ENCODE peak calls at places on chromosome 18, in nine cellular contexts. H is IMR-90, P is keratinocyte, W is mesenchymal stem cell, E is DND-41, I is GM23248, J is OCI-LY7, L is K562, T is hepatocyte. Z is an unnamed sample.
A peak's percentile ranks its signal among the peaks of the same experiment; 100 is the strongest.

GRCh38 chr18:48022531-48023330 is 92.3 kb upstream of the SMAD2 start:
- DNase-seq in J (peak; percentile 52), W (peak; percentile 48), L (peak; percentile 50), P (no peak), H (peak; percentile 49), T (peak; percentile 76), E (peak; percentile 36), I (peak; percentile 76), Z (peak; percentile 93)

GRCh38 chr18:47946889-47947288 is 16.4 kb upstream of the SMAD2 start:
- DNase-seq in H (no peak), W (no peak), E (no peak), J (no peak), P (no peak), I (no peak), L (no peak), T (no peak), Z (no peak)

GRCh38 chr18:61833387-61833786 is 59.4 kb downstream of the RNF152 start:
- DNase-seq in I (no peak), P (no peak), H (peak; percentile 84), W (peak; percentile 89), E (peak; percentile 60), J (no peak), L (no peak), T (no peak), Z (peak; percentile 76)

GRCh38 chr18:35444636-35445035 is 53.1 kb downstream of the INO80C start:
- DNase-seq in H (no peak), E (no peak), W (no peak), P (no peak), T (no peak), I (no peak), J (no peak), L (no peak), Z (no peak)

GRCh38 chr18:56210466-56210865 is 427.9 kb downstream of the TXNL1 start:
- DNase-seq in E (no peak), H (no peak), T (no peak), L (no peak), J (no peak), W (no peak), P (no peak), I (no peak), Z (no peak)

GRCh38 chr18:55195863-55196262 is 236.6 kb upstream of the CCDC68 start:
- DNase-seq in W (no peak), I (no peak), T (no peak), L (no peak), E (no peak), J (no peak), P (no peak), H (no peak), Z (no peak)

GRCh38 chr18:36942264-36942663 is 113.3 kb downstream of the KIAA1328 start:
- DNase-seq in L (peak; percentile 56), J (peak; percentile 16), I (peak; percentile 49), E (peak; percentile 29), W (peak; percentile 48), P (peak; percentile 1), H (peak; percentile 53), T (peak; percentile 58), Z (no peak)

GRCh38 chr18:22505136-22505535 is 87.4 kb upstream of the CTAGE1 start:
- DNase-seq in L (no peak), J (no peak), H (peak; percentile 32), I (peak; percentile 53), E (no peak), T (no peak), P (no peak), W (peak; percentile 89), Z (peak; percentile 88)

GRCh38 chr18:25464211-25464610 is 112.2 kb upstream of the ZNF521 start:
- DNase-seq in J (no peak), P (no peak), T (no peak), W (peak; percentile 84), I (peak; percentile 62), E (no peak), L (no peak), H (peak; percentile 95), Z (no peak)

GRCh38 chr18:68604256-68604655 is 110.7 kb downstream of the TMX3 start:
- DNase-seq in J (no peak), P (no peak), L (no peak), T (peak; percentile 13), H (peak; percentile 13), I (peak; percentile 11), W (no peak), E (no peak), Z (no peak)

GRCh38 chr18:57768557-57769326 is 34.4 kb downstream of the ATP8B1 start:
- DNase-seq in P (no peak), H (peak; percentile 61), J (no peak), L (no peak), W (no peak), I (peak; percentile 76), T (peak; percentile 17), E (no peak), Z (peak; percentile 65)

GRCh38 chr18:38290229-38290628 is 724.6 kb upstream of the CELF4 start:
- DNase-seq in T (no peak), W (no peak), E (no peak), J (no peak), L (no peak), P (no peak), I (no peak), H (no peak), Z (no peak)

GRCh38 chr18:26134110-26134509 is 441 bp downstream of the PSMA8 start:
- DNase-seq in W (no peak), P (no peak), J (no peak), L (no peak), T (no peak), H (no peak), E (no peak), I (no peak), Z (no peak)

GRCh38 chr18:48203961-48204666 is 205.1 kb downstream of the ZBTB7C start:
- DNase-seq in T (peak; percentile 52), W (no peak), I (no peak), L (no peak), E (no peak), P (peak; percentile 30), H (no peak), J (no peak), Z (no peak)

GRCh38 chr18:80112623-80113248 is 3.7 kb downstream of the ADNP2 start:
- DNase-seq in P (no peak), I (no peak), L (peak; percentile 15), W (peak; percentile 47), E (no peak), T (no peak), J (no peak), H (no peak), Z (no peak)

GRCh38 chr18:76451475-76452331 is 43.3 kb downstream of the ZNF516 start:
- DNase-seq in E (no peak), I (peak; percentile 66), H (no peak), P (no peak), W (peak; percentile 39), L (no peak), J (no peak), T (no peak), Z (no peak)

GRCh38 chr18:55763805-55764204 is 175.8 kb upstream of the TCF4 start:
- DNase-seq in I (no peak), H (peak; percentile 11), J (no peak), W (no peak), L (no peak), P (no peak), E (no peak), T (no peak), Z (no peak)

DNA sequence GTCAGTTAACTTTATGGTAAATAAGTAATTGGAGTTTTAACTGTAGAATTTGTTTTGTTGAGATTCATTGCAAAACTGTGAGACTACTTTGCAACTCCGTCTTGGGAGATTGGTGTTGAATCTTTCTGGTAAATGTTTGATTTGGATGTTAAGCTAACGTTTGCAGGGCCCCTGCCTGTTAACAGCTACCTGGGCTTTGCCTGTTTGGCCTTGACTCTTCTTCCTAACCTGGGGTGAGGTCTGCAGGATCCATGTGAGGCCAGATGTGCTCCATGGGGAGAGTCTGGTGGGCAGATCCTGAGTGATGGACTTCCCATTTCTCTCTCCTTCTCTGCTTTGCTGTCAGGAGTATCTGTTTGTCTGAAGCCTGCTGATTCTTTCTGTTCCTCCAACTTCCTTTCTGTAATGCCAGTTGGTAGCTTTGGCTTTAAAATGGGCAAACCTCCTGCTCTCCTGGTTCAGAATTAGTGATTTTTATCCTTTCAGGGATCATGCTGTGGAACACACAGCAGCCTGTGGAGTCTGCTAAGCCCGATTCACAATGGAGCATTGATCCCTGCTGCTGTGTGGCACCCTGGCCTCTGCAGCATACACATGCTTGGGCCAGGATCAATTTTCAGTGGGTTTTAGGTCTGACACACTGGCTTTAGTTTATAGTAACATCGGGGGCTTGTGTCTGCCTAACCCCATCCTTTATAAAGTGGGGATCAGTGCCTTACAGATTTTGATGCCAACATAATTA is 36.3 kb downstream of the PTPRM start:
- DNase-seq in H (no peak), J (no peak), P (no peak), W (no peak), T (no peak), I (no peak), L (no peak), E (no peak), Z (no peak)
- H2AFZ ChIP-seq in H (no peak overlapping the region), J (no peak overlapping the region), P (no peak overlapping the region), W (no peak overlapping the region), T (no peak overlapping the region), I (no peak overlapping the region), L (no peak overlapping the region), E (no peak overlapping the region), Z (no peak overlapping the region)

DNA sequence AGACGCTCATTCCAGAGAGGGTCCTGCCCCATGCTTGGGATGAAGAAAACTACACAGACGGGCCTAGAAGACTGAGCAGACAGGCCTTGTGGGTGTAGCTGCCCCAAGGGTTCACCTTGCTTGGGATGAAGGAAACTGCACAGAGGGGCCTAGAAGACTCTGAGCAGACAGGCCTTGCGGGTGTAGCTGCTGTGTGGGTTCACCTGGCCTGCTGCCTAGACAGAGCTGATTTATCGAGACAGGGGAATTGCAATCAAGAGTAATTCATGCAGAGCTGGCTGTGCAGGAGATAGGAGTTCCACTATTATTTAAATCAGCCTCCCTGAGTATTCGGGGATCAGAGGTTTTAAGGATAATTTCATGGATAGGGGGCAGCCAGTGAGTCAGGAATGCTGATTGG is 341.3 kb downstream of the GALR1 start:
- DNase-seq in W (no peak), H (no peak), E (no peak), T (no peak), L (no peak), I (no peak), P (no peak), J (no peak), Z (no peak)
- H3K27ac ChIP-seq in W (no peak overlapping the region), H (no peak overlapping the region), E (no peak overlapping the region), T (no peak overlapping the region), L (no peak overlapping the region), I (no peak overlapping the region), P (no peak overlapping the region), J (no peak overlapping the region), Z (no peak overlapping the region)

DNA sequence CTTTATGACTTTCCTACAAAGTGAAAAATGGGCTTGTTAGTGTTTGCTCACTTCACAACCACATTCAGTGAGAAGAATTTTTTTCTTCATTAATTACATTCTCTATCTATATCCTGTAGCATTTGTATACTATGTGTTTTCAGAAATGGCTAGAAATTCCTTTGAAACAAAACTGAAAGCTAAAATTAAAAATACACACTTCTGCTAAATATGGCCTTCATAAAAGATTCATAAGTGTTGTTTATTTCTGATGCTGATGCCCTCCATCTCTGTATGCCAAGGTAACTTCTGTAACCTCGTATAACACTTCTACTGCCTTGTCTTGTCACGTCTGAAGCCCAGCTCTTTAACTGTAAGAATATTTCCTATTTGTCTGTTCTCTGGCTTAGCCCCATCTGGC is 59.8 kb downstream of the PMAIP1 start:
- DNase-seq in L (no peak), I (no peak), J (no peak), W (no peak), E (no peak), H (no peak), T (no peak), P (no peak), Z (no peak)
- H3K4me1 ChIP-seq in L (no peaks in the 10 kb centered on the region), I (peaks cover 16% of the 10 kb centered on the region), J (peaks cover 53% of the 10 kb centered on the region), W (no peaks in the 10 kb centered on the region), E (peaks cover 55% of the 10 kb centered on the region), H (peaks cover 4% of the 10 kb centered on the region), T (peaks cover 10% of the 10 kb centered on the region), P (peaks cover 43% of the 10 kb centered on the region), Z (peaks cover 4% of the 10 kb centered on the region)

GRCh38 chr18:24417465-24417864 is 9.0 kb upstream of the IMPACT start:
- DNase-seq in W (no peak), P (no peak), T (no peak), L (no peak), J (no peak), E (no peak), I (no peak), H (no peak), Z (no peak)
- H2AFZ ChIP-seq in W (no peak overlapping the region), P (no peak overlapping the region), T (no peak overlapping the region), L (no peak overlapping the region), J (no peak overlapping the region), E (no peak overlapping the region), I (no peak overlapping the region), H (no peak overlapping the region), Z (no peak overlapping the region)

Z was measured in osteoblast.